ENCODE peak calls at places on chromosomes 6 and 20, in nine cellular contexts. H is substantia nigra, T is transverse colon, W is body of pancreas, B is dorsolateral prefrontal cortex, G is tibial artery, C is AG04450, D is mammary epithelial cell, Q is lung. P is an unnamed sample.

GRCh38 chr6:153215242-153215641 is 84.2 kb upstream of the RGS17 start:
- DNase-seq in B (no peak), D (no peak), H (no peak), T (no peak), C (no peak), W (no peak), Q (no peak), G (no peak), P (no peak)

GRCh38 chr6:158784505-158784904 is 34.7 kb downstream of the EZR start:
- DNase-seq in G (no peak), B (no peak), T (no peak), Q (no peak), C (no peak), H (no peak), W (no peak), D (peak), P (peak)

GRCh38 chr6:169725270-169726048 is 1.2 kb upstream of the PHF10 start:
- DNase-seq in Q (peak), C (peak), G (peak), B (peak), D (no peak), T (peak), W (peak), H (peak), P (no peak)

GRCh38 chr6:169169941-169170582 is 83.6 kb downstream of the THBS2 start:
- DNase-seq in B (no peak), W (no peak), H (no peak), T (no peak), D (no peak), C (no peak), Q (no peak), G (peak), P (no peak)

GRCh38 chr6:126480268-126480667 is 140.4 kb downstream of the CENPW start:
- DNase-seq in T (no peak), C (no peak), H (no peak), G (no peak), W (no peak), B (no peak), Q (no peak), D (no peak), P (no peak)

GRCh38 chr6:16656451-16656850 is 104.8 kb downstream of the ATXN1 start:
- DNase-seq in Q (no peak), C (no peak), D (no peak), G (no peak), W (no peak), B (no peak), H (no peak), T (no peak), P (no peak)

GRCh38 chr20:14777571-14777970 is 440.2 kb upstream of the FLRT3 start:
- DNase-seq in C (no peak), W (no peak), D (peak), T (no peak), B (no peak), G (no peak), Q (no peak), H (no peak), P (peak)

GRCh38 chr20:60459212-60459611 is 501.0 kb downstream of the CDH26 start:
- DNase-seq in D (no peak), Q (no peak), B (no peak), W (no peak), T (no peak), H (no peak), G (no peak), C (no peak), P (no peak)

GRCh38 chr6:2412731-2413130 is 167.3 kb upstream of the GMDS start:
- DNase-seq in B (no peak), D (peak), W (no peak), G (no peak), Q (no peak), C (peak), T (no peak), H (no peak), P (no peak)

GRCh38 chr6:34829137-34829536 is 37.3 kb downstream of the BLTP3A start:
- DNase-seq in D (peak), C (no peak), B (no peak), T (no peak), W (no peak), H (no peak), Q (no peak), G (no peak), P (peak)

GRCh38 chr20:16236589-16237241 is 336.5 kb downstream of the KIF16B start:
- DNase-seq in G (no peak), B (no peak), W (no peak), T (no peak), Q (no peak), C (no peak), D (no peak), H (no peak), P (no peak)

GRCh38 chr20:48096957-48097890 is 311.9 kb upstream of the SULF2 start:
- DNase-seq in C (no peak), B (no peak), D (no peak), W (peak), H (peak), Q (no peak), G (no peak), T (no peak), P (no peak)

GRCh38 chr20:19659468-19659867 is 98.6 kb upstream of the RIN2 start:
- DNase-seq in D (peak), Q (no peak), G (no peak), H (no peak), W (no peak), T (no peak), B (no peak), C (no peak), P (no peak)

GRCh38 chr6:95544517-95545225 is 32.7 kb upstream of the MANEA start:
- DNase-seq in Q (no peak), H (no peak), T (no peak), W (no peak), B (no peak), C (no peak), G (no peak), D (no peak), P (no peak)

GRCh38 chr6:145963216-145964068 is 716 bp downstream of the SHPRH start:
- DNase-seq in W (peak), H (no peak), C (no peak), Q (peak), T (peak), B (peak), G (peak), D (peak), P (no peak)

GRCh38 chr20:4601630-4602296 is 119.9 kb upstream of the PRND start:
- DNase-seq in Q (no peak), H (peak), T (peak), C (no peak), B (peak), D (peak), G (no peak), W (peak), P (no peak)

GRCh38 chr6:128278876-128279275 is 241.5 kb downstream of the PTPRK start:
- DNase-seq in B (no peak), T (no peak), C (no peak), Q (no peak), W (no peak), G (no peak), H (no peak), D (no peak), P (no peak)

GRCh38 chr6:169966312-169967181 is 215.1 kb downstream of the ERMARD start:
- DNase-seq in T (peak), W (peak), Q (peak), G (peak), D (no peak), H (no peak), B (no peak), C (no peak), P (no peak)

GRCh38 chr20:50475879-50476292 is 34.3 kb upstream of the PTPN1 start:
- DNase-seq in W (no peak), D (no peak), Q (no peak), H (no peak), C (no peak), B (no peak), G (no peak), T (peak), P (no peak)

GRCh38 chr20:36091561-36092423 is 62.7 kb upstream of the EPB41L1 start:
- DNase-seq in T (no peak), H (no peak), W (peak), B (no peak), G (no peak), Q (no peak), C (no peak), D (no peak), P (no peak)

GRCh38 chr6:15327271-15327670 is 81.4 kb downstream of the JARID2 start:
- DNase-seq in H (no peak), D (no peak), T (peak), B (no peak), G (no peak), W (peak), C (no peak), Q (peak), P (no peak)

GRCh38 chr6:30151580-30151979 is 9.4 kb downstream of the TRIM10 start:
- DNase-seq in Q (no peak), T (no peak), H (no peak), W (no peak), B (no peak), G (no peak), C (no peak), D (no peak), P (no peak)

GRCh38 chr20:61755971-61756421 is 309.7 kb downstream of the TAF4 start:
- DNase-seq in W (no peak), H (no peak), D (no peak), G (no peak), T (no peak), B (no peak), Q (no peak), C (no peak), P (no peak)

GRCh38 chr20:10609276-10609675 is 64.5 kb downstream of the JAG1 start:
- DNase-seq in T (no peak), W (peak), C (peak), H (no peak), D (no peak), Q (no peak), G (peak), B (no peak), P (no peak)

GRCh38 chr6:75207211-75207984 is 1.5 kb upstream of the COL12A1 start:
- DNase-seq in T (no peak), D (no peak), B (peak), Q (no peak), G (no peak), H (no peak), W (no peak), C (no peak), P (no peak)

GRCh38 chr6:113381957-113382356 is 475.2 kb upstream of the MARCKS start:
- DNase-seq in T (peak), D (no peak), C (no peak), G (no peak), B (no peak), H (no peak), Q (no peak), W (peak), P (no peak)

GRCh38 chr6:32819729-32820128 is 2.9 kb upstream of the HLA-DOB start:
- DNase-seq in D (peak), C (no peak), T (no peak), G (no peak), W (no peak), Q (no peak), B (no peak), H (no peak), P (peak)

GRCh38 chr6:151141685-151142084 is 98.1 kb upstream of the AKAP12 start:
- DNase-seq in H (no peak), D (peak), G (no peak), W (no peak), C (no peak), T (no peak), B (no peak), Q (no peak), P (no peak)

GRCh38 chr6:33671381-33672072 is 40.0 kb downstream of the UQCC2 start:
- DNase-seq in H (no peak), Q (no peak), T (no peak), D (no peak), C (no peak), W (no peak), G (no peak), B (no peak), P (no peak)

GRCh38 chr6:4775591-4776492 is at the start of gene CDYL:
- DNase-seq in T (peak), B (peak), H (peak), W (peak), G (peak), Q (peak), C (peak), D (peak), P (peak)
- H3K27ac ChIP-seq in T (peak), B (peak), H (peak), W (peak), G (peak), Q (peak), C (peak), D (peak), P (peak)

GRCh38 chr6:24891004-24891403 is 44.8 kb downstream of the RIPOR2 start:
- DNase-seq in Q (no peak), W (no peak), D (no peak), G (no peak), C (no peak), T (no peak), B (no peak), H (no peak), P (no peak)
- H3K27ac ChIP-seq in Q (no peak), W (no peak), D (no peak), G (no peak), C (no peak), T (no peak), B (no peak), H (no peak), P (no peak)

GRCh38 chr6:41711323-41712038 is 23.9 kb downstream of the TFEB start:
- DNase-seq in C (no peak), W (no peak), H (no peak), D (no peak), B (no peak), Q (no peak), G (no peak), T (no peak), P (no peak)

GRCh38 chr6:41714556-41715273 is 20.7 kb downstream of the TFEB start:
- DNase-seq in Q (no peak), H (no peak), C (no peak), W (no peak), T (no peak), D (no peak), G (no peak), B (no peak), P (no peak)

GRCh38 chr6:41712651-41713103 is 22.7 kb downstream of the TFEB start:
- DNase-seq in Q (peak), B (peak), T (no peak), G (peak), C (no peak), W (peak), H (peak), D (no peak), P (no peak)

GRCh38 chr6:41713650-41714291 is 21.6 kb downstream of the TFEB start:
- DNase-seq in G (peak), W (no peak), Q (no peak), H (no peak), B (peak), C (no peak), D (peak), T (no peak), P (no peak)

GRCh38 chr6:41713161-41713649 is 22.2 kb downstream of the TFEB start:
- DNase-seq in W (peak), G (peak), D (peak), T (no peak), C (no peak), Q (peak), B (peak), H (peak), P (no peak)
- H3K27ac ChIP-seq in W (peak), G (peak), D (peak), T (peak), C (no peak), Q (peak), B (peak), H (peak), P (peak)

GRCh38 chr6:17863971-17864754 is 123.3 kb downstream of the KIF13A start:
- DNase-seq in Q (no peak), C (no peak), W (no peak), H (peak), G (peak), B (peak), D (peak), T (peak), P (peak)
- H3K27ac ChIP-seq in Q (peak), C (peak), W (peak), H (peak), G (peak), B (peak), D (peak), T (peak), P (peak)

P was measured in epithelial cell of prostate.